ENCODE peak calls at places on chromosomes 7 and 10, in four cellular contexts. K is stomach, F is H1, C is transverse colon. P is an unnamed sample.
A peak's percentile ranks its signal among the peaks of the same experiment; 100 is the strongest.

GRCh38 chr7:127996253-127997071 is 34.8 kb downstream of the LRRC4 start:
- DNase-seq in K (no peak), F (no peak), C (no peak), P (no peak)

GRCh38 chr10:64394744-64395143 is 873.5 kb downstream of the REEP3 start:
- DNase-seq in K (no peak), F (no peak), C (no peak), P (no peak)

GRCh38 chr7:74449809-74450397 is 3.8 kb upstream of the GTF2IRD1 start:
- DNase-seq in K (peak; percentile 68), F (peak; percentile 97), C (peak; percentile 66), P (peak; percentile 51)

GRCh38 chr7:24587853-24588252 is 14.6 kb downstream of the PALS2 start:
- DNase-seq in K (no peak), F (peak; percentile 68), C (no peak), P (no peak)

GRCh38 chr7:76512941-76513816 is 2.8 kb downstream of the UPK3B start:
- DNase-seq in K (no peak), F (peak; percentile 65), C (no peak), P (no peak)

GRCh38 chr7:29290829-29291228 is 96.3 kb downstream of the CHN2 start:
- DNase-seq in K (no peak), F (no peak), C (no peak), P (no peak)

GRCh38 chr7:124032369-124033092 is at the start of gene TMEM229A:
- DNase-seq in K (peak; percentile 54), F (peak; percentile 81), C (peak; percentile 42), P (peak; percentile 88)

GRCh38 chr10:23100331-23101030 is 5.1 kb downstream of the MSRB2 start:
- DNase-seq in K (no peak), F (no peak), C (no peak), P (no peak)

GRCh38 chr10:48470115-48470892 is 134.6 kb downstream of the ARHGAP22 start:
- DNase-seq in K (peak; percentile 18), F (peak; percentile 48), C (no peak), P (no peak)
- TF ChIP-seq POLR2AphosphoS5 in K (no peak), F (no peak), C (no peak), P (no peak)

DNA sequence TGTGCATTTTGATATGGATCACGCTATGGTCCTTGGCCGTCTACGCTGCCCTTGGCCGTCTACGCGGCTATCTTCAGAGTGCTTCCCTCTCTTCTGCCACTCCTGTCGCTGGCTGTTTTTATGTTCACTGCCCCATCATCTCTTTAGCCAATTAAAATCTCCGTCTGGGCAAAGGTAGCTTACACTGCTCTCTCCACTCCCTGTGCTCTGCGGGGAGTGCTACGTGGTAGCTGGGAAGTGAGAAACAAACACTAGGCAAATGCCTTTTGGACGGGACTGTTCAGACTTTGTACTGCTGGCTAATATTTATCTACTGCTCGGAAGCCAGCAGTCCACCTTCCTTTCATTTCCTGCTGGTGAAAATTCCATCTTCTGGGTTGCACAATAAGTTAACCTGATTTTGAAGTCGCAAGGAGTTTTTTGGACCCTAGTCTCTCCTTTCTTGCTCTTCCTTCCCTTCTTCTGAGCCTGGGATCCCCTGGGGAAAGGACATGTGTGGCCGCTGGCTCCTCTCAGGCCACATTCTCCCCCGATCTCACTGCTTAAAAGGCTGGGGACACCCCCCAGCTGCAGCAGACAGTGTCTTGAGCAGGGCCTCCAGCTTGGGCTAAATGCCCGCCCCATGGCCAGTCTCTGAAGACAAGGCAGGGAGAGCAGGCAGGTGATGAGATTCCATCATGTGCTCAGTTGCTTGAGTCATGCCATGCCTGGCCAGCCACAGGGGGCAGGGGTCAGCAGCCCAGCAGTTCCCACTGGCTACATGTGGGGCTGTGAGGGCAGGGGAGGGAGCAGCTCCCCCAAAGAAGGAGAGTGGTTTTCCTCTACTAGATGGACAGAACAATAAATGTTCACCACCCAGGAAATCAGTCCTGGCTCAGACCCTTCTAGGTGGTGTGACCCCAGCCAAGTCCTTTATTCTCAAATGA is 25.5 kb upstream of the RBM33 start:
- DNase-seq in K (peak; percentile 73), F (no peak), C (peak; percentile 76), P (peak; percentile 55)
- TF ChIP-seq EP300 in K (no peak), F (no peak), C (no peak), P (peak; percentile 27)

GRCh38 chr7:92836489-92837213 is at the start of gene CDK6:
- DNase-seq in K (peak; percentile 71), F (peak; percentile 67), C (peak; percentile 79), P (peak; percentile 68)
- TF ChIP-seq POLR2AphosphoS5 in K (peak; percentile 66), F (no peak), C (peak; percentile 58), P (no peak)

GRCh38 chr7:104972510-104972909 is 41.5 kb upstream of the KMT2E start:
- DNase-seq in K (no peak), F (no peak), C (no peak), P (no peak)

GRCh38 chr7:104971290-104972071 is 42.5 kb upstream of the KMT2E start:
- DNase-seq in K (peak; percentile 61), F (no peak), C (peak; percentile 66), P (no peak)

GRCh38 chr7:104973227-104973626 is 40.8 kb upstream of the KMT2E start:
- DNase-seq in K (no peak), F (peak; percentile 22), C (no peak), P (no peak)

GRCh38 chr7:104976966-104977636 is 36.9 kb upstream of the KMT2E start:
- DNase-seq in K (no peak), F (no peak), C (no peak), P (no peak)

GRCh38 chr7:104973909-104974415 is 40.0 kb upstream of the KMT2E start:
- DNase-seq in K (no peak), F (peak; percentile 16), C (no peak), P (no peak)
- TF ChIP-seq EP300 in K (no peak), F (no peak), C (no peak), P (no peak)

GRCh38 chr10:69411476-69411875 is 5.2 kb downstream of the TACR2 start:
- DNase-seq in K (no peak), F (no peak), C (no peak), P (no peak)
- TF ChIP-seq POLR2AphosphoS5 in K (no peak), F (no peak), C (no peak), P (no peak)

GRCh38 chr7:42493436-42494198 is 256.6 kb upstream of the GLI3 start:
- DNase-seq in K (peak; percentile 40), F (peak; percentile 70), C (peak; percentile 68), P (peak; percentile 78)
- TF ChIP-seq EP300 in K (peak; percentile 74), F (no peak), C (peak; percentile 93), P (peak; percentile 62)

GRCh38 chr7:105849122-105849855 is 27.1 kb downstream of the ATXN7L1 start:
- DNase-seq in K (no peak), F (no peak), C (no peak), P (no peak)
- TF ChIP-seq POLR2AphosphoS5 in K (no peak), F (no peak), C (no peak), P (no peak)

GRCh38 chr10:9334270-9334669 is 1279.8 kb downstream of the GATA3 start:
- DNase-seq in K (no peak), F (no peak), C (no peak), P (no peak)

GRCh38 chr10:9331583-9332008 is 1277.1 kb downstream of the GATA3 start:
- DNase-seq in K (no peak), F (no peak), C (no peak), P (no peak)
- TF ChIP-seq EP300 in K (no peak), F (no peak), C (no peak), P (no peak)

DNA sequence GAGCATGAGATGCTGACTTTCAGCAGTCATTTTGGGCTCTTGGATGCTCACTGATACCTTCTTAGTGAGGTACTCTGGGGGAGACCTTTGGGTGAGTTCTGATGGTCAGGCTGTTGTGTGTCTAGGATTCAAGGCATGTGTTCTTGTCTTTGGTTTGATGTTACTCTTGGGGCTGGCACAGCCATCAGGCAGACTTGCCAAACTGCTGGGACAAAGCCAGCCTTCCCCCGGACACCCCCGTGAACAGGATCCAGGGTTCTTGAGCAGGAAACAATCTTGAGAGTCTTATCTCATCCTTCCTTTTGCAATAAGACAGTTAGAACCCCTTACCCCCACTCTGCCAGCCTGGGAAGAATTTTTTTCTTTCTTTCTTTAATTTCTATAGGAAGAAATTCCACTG is 42.2 kb downstream of the SUFU start:
- DNase-seq in K (no peak), F (no peak), C (no peak), P (no peak)
- TF ChIP-seq POLR2AphosphoS5 in K (no peak), F (no peak), C (no peak), P (no peak)

DNA sequence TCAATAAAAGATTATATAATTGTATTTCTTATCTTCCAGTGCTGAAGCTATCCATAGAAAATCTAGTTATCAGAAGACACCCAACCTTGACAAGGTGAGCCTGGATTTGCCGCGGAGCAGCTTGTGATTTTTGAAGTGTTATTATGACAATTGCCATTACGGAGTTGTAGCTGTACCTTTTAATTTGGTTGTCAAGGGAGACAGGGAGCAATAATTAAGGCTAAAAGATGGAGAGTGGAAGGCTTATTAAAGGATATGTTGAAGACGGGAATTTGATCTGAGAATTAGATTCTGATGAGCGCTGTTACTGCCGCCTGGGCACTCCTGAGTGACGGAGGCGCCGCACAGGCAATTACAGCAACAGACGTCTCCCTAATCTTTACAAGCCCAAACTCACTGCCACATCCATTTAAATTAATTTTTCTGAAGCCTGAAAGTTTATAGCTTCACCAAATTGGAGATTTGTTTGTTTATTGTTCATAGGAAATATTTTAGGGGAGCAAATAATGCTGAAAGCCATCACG is 474.9 kb upstream of the ADARB2 start:
- DNase-seq in K (no peak), F (no peak), C (no peak), P (no peak)
- TF ChIP-seq EP300 in K (no peak), F (no peak), C (no peak), P (no peak)

P was measured in upper lobe of left lung.